ENCODE peak calls at places on chromosomes 13 and 19, in six cellular contexts. L is NCI-H1092, J is GM04503, K is body of pancreas, I is GDM1, A is T-helper 17 cell. C is an unnamed sample.

GRCh38 chr13:39729161-39729560 is 73.7 kb downstream of the COG6 start:
- DNase-seq in L (no peak), J (no peak), K (no peak), I (no peak), A (no peak), C (no peak)

GRCh38 chr13:30052127-30052526 is 201.7 kb upstream of the UBL3 start:
- DNase-seq in L (no peak), J (no peak), K (no peak), I (peak; percentile 67), A (no peak), C (no peak)

GRCh38 chr13:48266967-48267639 is 34.1 kb downstream of the ITM2B start:
- DNase-seq in L (no peak), J (no peak), K (no peak), I (no peak), A (no peak), C (no peak)

GRCh38 chr19:10113964-10114650 is 2.6 kb downstream of the P2RY11 start:
- DNase-seq in L (no peak), J (no peak), K (no peak), I (no peak), A (no peak), C (no peak)

GRCh38 chr19:31253816-31254551 is 95.3 kb downstream of the TSHZ3 start:
- DNase-seq in L (no peak), J (no peak), K (no peak), I (no peak), A (no peak), C (no peak)

GRCh38 chr19:28493881-28494280 is 719.1 kb downstream of the UQCRFS1 start:
- DNase-seq in L (no peak), J (no peak), K (no peak), I (no peak), A (no peak), C (no peak)

GRCh38 chr19:17576758-17577532 is 21.5 kb downstream of the COLGALT1 start:
- DNase-seq in L (no peak), J (no peak), K (no peak), I (peak; percentile 15), A (no peak), C (no peak)

GRCh38 chr19:39212377-39212742 is 8.3 kb upstream of the SYCN start:
- DNase-seq in L (no peak), J (no peak), K (peak; percentile 28), I (no peak), A (peak; percentile 47), C (no peak)

GRCh38 chr19:15623711-15624318 is 8.8 kb downstream of the CYP4F8 start:
- DNase-seq in L (no peak), J (no peak), K (no peak), I (no peak), A (no peak), C (no peak)

GRCh38 chr13:23629566-23630272 is 59.5 kb downstream of the TNFRSF19 start:
- DNase-seq in L (peak; percentile 9), J (no peak), K (peak; percentile 48), I (no peak), A (no peak), C (no peak)

GRCh38 chr13:29514720-29515310 is 80.7 kb downstream of the SLC7A1 start:
- DNase-seq in L (no peak), J (no peak), K (no peak), I (no peak), A (no peak), C (no peak)

GRCh38 chr19:45782162-45782623 is at the start of gene DMPK:
- DNase-seq in L (no peak), J (no peak), K (peak; percentile 43), I (no peak), A (no peak), C (no peak)

GRCh38 chr19:15251010-15251748 is 18.9 kb upstream of the EPHX3 start:
- DNase-seq in L (no peak), J (peak; percentile 60), K (no peak), I (no peak), A (no peak), C (no peak)

GRCh38 chr13:65638572-65639168 is 1591.5 kb downstream of the PCDH9 start:
- DNase-seq in L (peak; percentile 26), J (peak; percentile 4), K (peak; percentile 3), I (no peak), A (no peak), C (peak; percentile 58)

GRCh38 chr13:105918842-105919741 is 616.4 kb downstream of the EFNB2 start:
- DNase-seq in L (no peak), J (no peak), K (peak; percentile 13), I (no peak), A (no peak), C (no peak)

GRCh38 chr13:38687246-38688229 is 661 bp downstream of the FREM2 start:
- DNase-seq in L (no peak), J (no peak), K (peak; percentile 25), I (no peak), A (no peak), C (no peak)

GRCh38 chr13:98033277-98034247 is 80.1 kb downstream of the IPO5 start:
- DNase-seq in L (no peak), J (peak; percentile 21), K (peak; percentile 33), I (no peak), A (no peak), C (no peak)

GRCh38 chr13:90253806-90254205 is 1093.7 kb upstream of the MIR17HG start:
- DNase-seq in L (no peak), J (no peak), K (no peak), I (no peak), A (no peak), C (no peak)

GRCh38 chr19:45528149-45528743 is 21.0 kb downstream of the VASP start:
- DNase-seq in L (no peak), J (no peak), K (peak; percentile 71), I (no peak), A (no peak), C (no peak)

GRCh38 chr19:7618366-7618765 is 11.0 kb downstream of the XAB2 start:
- DNase-seq in L (no peak), J (no peak), K (peak; percentile 83), I (no peak), A (no peak), C (no peak)

GRCh38 chr13:100707818-100708740 is 33.5 kb upstream of the TMTC4 start:
- DNase-seq in L (no peak), J (no peak), K (no peak), I (peak; percentile 27), A (no peak), C (no peak)

C was measured in natural killer cell treated with Interleukin-12 subunit alpha and Interleukin-12 subunit beta and Interleukin-15 and Interleukin-18, amount 100 ng/mL, for 72 hours.